ENCODE peak calls at places on chromosome 21, in eight cellular contexts. I is left ventricle myocardium inferior, Y is HFF-Myc, O is cardiac fibroblast, S is thoracic aorta, E is colonic mucosa, D is mammary epithelial cell, T is IMR-90. X is an unnamed sample.

GRCh38 chr21:43869486-43870325 is 4.7 kb downstream of the AGPAT3 start:
- DNase-seq in I (no peak), Y (no peak), T (no peak), D (no peak), O (no peak), E (no peak), S (no peak), X (no peak)

GRCh38 chr21:43973634-43973955 is 38.5 kb upstream of the TRAPPC10 start:
- DNase-seq in E (no peak), T (no peak), D (no peak), O (no peak), S (no peak), Y (no peak), I (no peak), X (no peak)

GRCh38 chr21:42233067-42233981 is 14.4 kb downstream of the ABCG1 start:
- DNase-seq in O (peak; percentile 77), Y (no peak), I (peak; percentile 84), S (peak; percentile 30), T (peak; percentile 20), E (peak; percentile 76), D (no peak), X (peak; percentile 53)

GRCh38 chr21:31218830-31219608 is 125.0 kb downstream of the TIAM1 start:
- DNase-seq in I (peak; percentile 50), T (peak; percentile 29), S (peak; percentile 9), Y (no peak), E (peak; percentile 66), O (peak; percentile 64), D (peak; percentile 92), X (no peak)

GRCh38 chr21:43281661-43282357 is 113.0 kb downstream of the CRYAA start:
- DNase-seq in Y (no peak), T (no peak), O (no peak), I (peak; percentile 12), S (no peak), D (no peak), E (no peak), X (no peak)

GRCh38 chr21:24424786-24425185 is 1182.5 kb downstream of the MRPL39 start:
- DNase-seq in O (no peak), E (no peak), Y (no peak), I (no peak), T (no peak), D (no peak), S (no peak), X (no peak)

GRCh38 chr21:41835711-41836154 is 43.4 kb downstream of the PRDM15 start:
- DNase-seq in I (no peak), D (no peak), E (no peak), T (no peak), Y (no peak), S (no peak), O (no peak), X (no peak)

GRCh38 chr21:39022901-39023693 is 160.2 kb downstream of the PSMG1 start:
- DNase-seq in E (no peak), O (peak; percentile 98), Y (no peak), S (peak; percentile 62), I (peak; percentile 87), D (no peak), T (peak; percentile 28), X (peak; percentile 75)

GRCh38 chr21:41509206-41509496 is 1.2 kb upstream of the TMPRSS2 start:
- DNase-seq in I (no peak), E (no peak), Y (no peak), O (no peak), D (no peak), S (no peak), T (no peak), X (no peak)

GRCh38 chr21:41923641-41924342 is 30.0 kb downstream of the C2CD2 start:
- DNase-seq in I (peak; percentile 41), D (no peak), E (no peak), T (peak; percentile 47), Y (no peak), S (no peak), O (peak; percentile 56), X (no peak)

GRCh38 chr21:26550357-26550756 is 22.7 kb downstream of the CYYR1 start:
- DNase-seq in T (no peak), S (no peak), Y (no peak), E (no peak), O (no peak), D (no peak), I (no peak), X (no peak)

GRCh38 chr21:40373760-40374159 is 473.2 kb downstream of the DSCAM start:
- DNase-seq in E (no peak), S (no peak), D (peak; percentile 39), Y (no peak), O (no peak), T (no peak), I (no peak), X (no peak)

GRCh38 chr21:14675774-14676530 is 129.8 kb upstream of the SAMSN1 start:
- DNase-seq in S (no peak), Y (no peak), T (no peak), E (peak; percentile 31), I (no peak), O (no peak), D (no peak), X (no peak)

GRCh38 chr21:16072692-16073091 is 342.9 kb downstream of the USP25 start:
- DNase-seq in S (no peak), D (no peak), Y (peak; percentile 92), T (peak; percentile 93), I (no peak), E (no peak), O (peak; percentile 81), X (no peak)

GRCh38 chr21:42285569-42286245 is 29.5 kb downstream of the TFF3 start:
- DNase-seq in T (no peak), O (no peak), I (no peak), S (no peak), Y (no peak), D (no peak), E (no peak), X (no peak)

GRCh38 chr21:46393451-46393940 is 65.2 kb upstream of the DIP2A start:
- DNase-seq in O (no peak), D (no peak), T (no peak), I (no peak), Y (no peak), S (no peak), E (no peak), X (no peak)

GRCh38 chr21:29640233-29640554 is 299.6 kb downstream of the GRIK1 start:
- DNase-seq in O (no peak), I (no peak), Y (no peak), E (no peak), S (no peak), D (no peak), T (no peak), X (no peak)

GRCh38 chr21:33080376-33080775 is 10.4 kb downstream of the OLIG1 start:
- DNase-seq in D (no peak), T (no peak), E (no peak), Y (no peak), S (no peak), O (no peak), I (no peak), X (no peak)

GRCh38 chr21:34133802-34134201 is 60.4 kb downstream of the MRPS6 start:
- DNase-seq in S (no peak), T (no peak), D (no peak), O (no peak), E (no peak), I (no peak), Y (no peak), X (no peak)
- TF ChIP-seq CTCF in S (peak; percentile 35), T (peak; percentile 9), D (peak; percentile 28), O (peak; percentile 26), E (no peak), I (peak; percentile 23), Y (peak; percentile 39), X (no peak)

DNA sequence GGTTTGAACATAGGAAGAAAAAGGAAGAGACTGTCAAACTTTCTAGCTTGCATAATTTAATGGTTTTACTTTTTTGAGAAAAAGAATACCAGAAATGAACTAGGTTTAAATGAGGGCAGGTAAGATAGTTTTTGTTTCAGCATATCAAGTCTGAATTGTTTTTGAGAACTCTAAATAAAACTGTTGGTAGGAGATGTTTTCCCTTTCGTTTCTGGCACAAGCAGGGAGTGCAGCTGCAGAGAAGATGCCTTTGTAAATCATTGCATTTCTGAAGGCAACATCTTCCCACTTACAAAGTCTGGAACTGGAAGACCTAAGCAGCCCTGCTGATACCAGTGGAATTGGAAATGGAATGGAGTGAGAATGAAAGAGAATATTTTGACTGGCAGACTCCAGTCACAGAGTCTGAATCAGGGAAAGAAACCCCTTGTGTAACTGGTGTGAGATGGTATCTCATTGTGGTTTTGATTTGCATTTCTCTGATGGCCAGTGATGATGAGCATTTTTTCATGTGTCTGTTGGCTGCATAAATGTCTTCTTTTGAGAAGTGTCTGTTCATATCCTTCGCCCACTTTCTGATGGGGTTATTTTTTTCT is 815.6 kb downstream of the LTN1 start:
- DNase-seq in O (no peak), D (no peak), S (no peak), T (peak; percentile 10), E (no peak), Y (no peak), I (no peak), X (no peak)
- TF ChIP-seq CTCF in O (no peak), D (no peak), S (no peak), T (no peak), E (no peak), Y (no peak), I (no peak), X (no peak)

GRCh38 chr21:37498664-37499063 is 132.1 kb downstream of the DYRK1A start:
- DNase-seq in D (no peak), I (no peak), T (no peak), Y (no peak), O (no peak), S (no peak), E (no peak), X (no peak)

GRCh38 chr21:37502947-37503346 is 136.4 kb downstream of the DYRK1A start:
- DNase-seq in Y (no peak), T (no peak), I (no peak), S (no peak), E (no peak), O (no peak), D (no peak), X (no peak)

DNA sequence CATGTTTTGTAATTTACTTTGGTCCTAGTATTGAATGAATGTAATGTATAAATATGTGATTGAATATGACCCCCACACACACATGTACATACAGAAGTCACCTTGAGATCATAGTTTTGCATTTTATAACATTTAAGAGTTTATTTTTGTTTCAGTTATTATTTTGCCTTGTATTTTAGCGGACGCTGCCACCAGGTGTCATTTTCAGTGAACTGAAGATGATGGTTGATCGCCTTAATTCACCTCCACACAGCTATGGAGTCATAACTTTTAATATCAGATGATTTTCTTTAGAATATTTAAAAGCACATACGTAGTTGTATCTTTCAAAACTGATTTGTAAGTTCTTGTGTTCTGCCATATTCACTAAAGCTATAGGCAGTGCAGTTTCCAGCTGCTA is 130.4 kb downstream of the DYRK1A start:
- DNase-seq in E (no peak), O (peak; percentile 36), Y (no peak), S (no peak), T (no peak), I (no peak), D (no peak), X (no peak)
- TF ChIP-seq CTCF in E (no peak), O (peak; percentile 27), Y (no peak), S (no peak), T (peak; percentile 23), I (peak; percentile 44), D (no peak), X (no peak)

DNA sequence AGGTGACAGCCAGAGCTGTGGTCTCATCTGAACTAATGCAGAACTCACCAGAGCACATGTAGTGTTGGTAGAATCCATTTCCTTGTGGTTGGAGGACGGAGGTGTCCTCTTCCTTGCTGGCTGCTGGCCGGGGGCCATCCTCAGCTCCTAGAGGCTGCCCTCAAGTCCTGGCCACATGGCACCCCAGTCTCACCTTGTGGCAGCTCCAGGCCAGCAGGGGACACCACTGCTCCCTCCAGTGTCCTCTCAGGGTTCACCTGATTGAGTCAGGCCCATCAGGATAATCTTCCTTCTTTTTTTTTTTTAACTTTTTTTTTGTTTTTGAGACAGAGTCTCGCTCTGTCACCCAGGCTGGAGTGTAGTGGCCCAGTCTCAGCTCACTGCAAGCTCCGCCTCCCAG is 2.9 kb downstream of the KCNE1 start:
- DNase-seq in O (no peak), I (no peak), D (no peak), S (no peak), T (no peak), Y (no peak), E (no peak), X (no peak)
- TF ChIP-seq CTCF in O (peak; percentile 29), I (peak; percentile 44), D (no peak), S (no peak), T (peak; percentile 24), Y (peak; percentile 19), E (peak; percentile 12), X (no peak)